ENCODE peak calls at places on chromosome 1, in five cellular contexts. D, V, L, H and J are unnamed samples. For H3K4me1, the result is how much of the 10 kb centered on the place peaks cover.

GRCh38 chr1:92817986-92818764 is 13.7 kb upstream of the RPL5 start:
- DNase-seq in D (peak), V (peak), L (peak), H (peak), J (no peak)

GRCh38 chr1:154698320-154699096 is 90.5 kb upstream of the ADAR start:
- DNase-seq in D (no peak), V (no peak), L (no peak), H (no peak), J (no peak)

GRCh38 chr1:81313289-81313688 is 487.4 kb upstream of the ADGRL2 start:
- DNase-seq in D (no peak), V (peak), L (no peak), H (no peak), J (no peak)

GRCh38 chr1:161085165-161085564 is 4.2 kb downstream of the NECTIN4 start:
- DNase-seq in D (no peak), V (peak), L (no peak), H (no peak), J (peak)

GRCh38 chr1:149986486-149987296 is 23.8 kb downstream of the OTUD7B start:
- DNase-seq in D (no peak), V (peak), L (no peak), H (no peak), J (peak)

GRCh38 chr1:94646151-94646643 is 104.6 kb upstream of the F3 start:
- DNase-seq in D (no peak), V (peak), L (no peak), H (no peak), J (no peak)

GRCh38 chr1:83113686-83114085 is 885.2 kb downstream of the TTLL7 start:
- DNase-seq in D (no peak), V (no peak), L (no peak), H (no peak), J (no peak)

GRCh38 chr1:212950243-212951057 is at the start of gene VASH2:
- DNase-seq in D (peak), V (peak), L (peak), H (peak), J (peak)

GRCh38 chr1:206772228-206773002 is at the start of gene IL10:
- DNase-seq in D (no peak), V (no peak), L (no peak), H (no peak), J (no peak)
- H3K4me1 ChIP-seq in D (under half), V (under half), L (under half), H (under half), J (under half)

DNA sequence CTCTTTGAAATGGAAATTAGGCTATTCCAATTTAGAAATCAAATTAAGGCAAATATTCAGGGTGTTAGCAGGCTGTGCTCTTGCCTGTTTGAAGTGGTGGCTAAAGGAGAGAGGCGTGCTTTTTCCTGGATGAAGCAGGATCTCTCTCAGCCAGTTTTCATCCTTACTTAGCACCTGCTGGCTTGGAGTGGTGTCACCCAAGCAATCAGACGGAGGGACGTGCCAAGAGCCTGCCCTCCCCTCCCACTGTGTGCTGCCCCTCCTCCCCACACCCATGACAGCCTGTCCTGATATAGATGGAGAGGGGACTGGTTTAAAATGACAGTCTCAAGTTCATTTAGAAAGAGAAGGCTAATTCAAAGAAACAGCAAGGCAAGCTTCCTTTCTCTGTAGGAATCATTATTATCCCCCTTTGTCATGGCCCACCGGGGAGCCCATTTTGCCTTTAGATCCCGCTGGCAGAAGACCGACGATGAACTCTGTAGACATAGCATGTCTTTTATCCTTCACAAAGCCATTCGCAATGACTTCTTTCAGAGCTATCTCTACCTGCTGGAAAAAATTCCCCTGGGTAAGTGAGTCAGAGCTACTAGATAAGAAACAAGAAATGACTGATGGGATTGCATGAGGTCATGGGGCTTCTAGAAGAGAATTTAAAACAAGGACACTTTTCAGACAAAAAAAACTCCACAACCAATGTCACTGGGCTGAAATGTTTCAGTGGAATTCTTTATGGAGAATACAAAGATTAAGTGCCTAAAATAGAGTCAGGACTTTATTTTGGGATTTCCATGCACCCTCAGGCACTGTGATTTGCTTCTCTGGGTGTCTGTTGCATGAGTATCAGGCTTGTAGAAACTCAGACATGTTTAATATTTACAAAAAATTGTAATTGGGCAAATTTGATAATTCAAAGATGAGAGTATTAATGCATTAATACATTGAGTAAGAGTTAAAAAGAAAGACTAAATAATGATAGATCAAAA is at the start of gene NTMT2:
- DNase-seq in D (peak), V (peak), L (peak), H (no peak), J (no peak)
- H3K4me3 ChIP-seq in D (no peak), V (no peak), L (peak), H (no peak), J (no peak)

GRCh38 chr1:185069202-185069601 is 23.8 kb downstream of the RNF2 start:
- DNase-seq in D (no peak), V (no peak), L (no peak), H (no peak), J (no peak)
- H3K27ac ChIP-seq in D (no peak), V (no peak), L (no peak), H (no peak), J (no peak)

GRCh38 chr1:145992958-145993617 is 3.3 kb downstream of the TXNIP start:
- DNase-seq in D (no peak), V (no peak), L (no peak), H (no peak), J (no peak)

GRCh38 chr1:145993618-145994390 is 2.6 kb downstream of the TXNIP start:
- DNase-seq in D (no peak), V (no peak), L (no peak), H (no peak), J (no peak)

GRCh38 chr1:145990249-145991097 is 5.9 kb downstream of the TXNIP start:
- DNase-seq in D (no peak), V (peak), L (no peak), H (no peak), J (no peak)

GRCh38 chr1:145992502-145992936 is 3.9 kb downstream of the TXNIP start:
- DNase-seq in D (no peak), V (no peak), L (no peak), H (no peak), J (no peak)

GRCh38 chr1:145991799-145992412 is 4.5 kb downstream of the TXNIP start:
- DNase-seq in D (no peak), V (no peak), L (no peak), H (no peak), J (no peak)
- H3K4me1 ChIP-seq in D (under half), V (under half), L (under half), H (under half), J (under half)

GRCh38 chr1:98490099-98490498 is 171.4 kb upstream of the SNX7 start:
- DNase-seq in D (no peak), V (no peak), L (no peak), H (no peak), J (no peak)
- H3K4me3 ChIP-seq in D (no peak), V (no peak), L (no peak), H (no peak), J (no peak)

GRCh38 chr1:47555841-47556616 is 118.2 kb downstream of the FOXD2 start:
- DNase-seq in D (no peak), V (no peak), L (no peak), H (no peak), J (no peak)

GRCh38 chr1:47557086-47557866 is 119.4 kb downstream of the FOXD2 start:
- DNase-seq in D (no peak), V (no peak), L (no peak), H (no peak), J (no peak)

GRCh38 chr1:47555307-47555706 is 117.5 kb downstream of the FOXD2 start:
- DNase-seq in D (no peak), V (no peak), L (no peak), H (peak), J (no peak)

GRCh38 chr1:47554082-47554481 is 116.2 kb downstream of the FOXD2 start:
- DNase-seq in D (no peak), V (no peak), L (no peak), H (no peak), J (no peak)

GRCh38 chr1:47554901-47555300 is 117.1 kb downstream of the FOXD2 start:
- DNase-seq in D (no peak), V (no peak), L (no peak), H (no peak), J (no peak)
- H3K27ac ChIP-seq in D (no peak), V (no peak), L (no peak), H (peak), J (no peak)

DNA sequence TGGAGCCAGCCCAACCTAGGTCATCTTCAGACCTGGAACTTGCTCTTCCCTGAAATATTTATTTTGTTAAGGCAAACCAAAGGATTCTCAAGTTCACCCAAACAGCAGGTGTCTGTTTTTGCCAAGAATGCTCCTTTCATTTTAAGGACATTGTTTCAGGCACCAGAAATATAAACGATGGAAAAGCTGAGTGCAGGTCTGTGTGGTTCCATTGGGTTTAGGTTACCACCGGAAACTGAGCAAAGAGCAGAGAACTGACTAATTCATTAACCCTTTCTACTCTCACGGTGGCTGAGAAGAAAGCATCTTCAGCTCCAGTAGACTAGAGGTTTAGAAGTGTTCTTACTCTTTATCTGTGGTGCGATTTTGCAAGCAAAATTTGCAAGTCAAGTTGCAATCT is 38.0 kb upstream of the ZC3H11B start:
- DNase-seq in D (no peak), V (no peak), L (no peak), H (no peak), J (no peak)
- H3K4me1 ChIP-seq in D (under half), V (under half), L (under half), H (under half), J (under half)